ENCODE peak calls at places on chromosomes 2 and 18, in seven cellular contexts. W, D, I, J, R, E and H are unnamed samples.

GRCh38 chr2:240959214-240959940 is 39.0 kb upstream of the SNED1 start:
- DNase-seq in W (no peak), D (no peak), I (peak), J (no peak), R (no peak), E (no peak), H (no peak)

GRCh38 chr18:47930844-47931706 is 616 bp upstream of the SMAD2 start:
- DNase-seq in W (peak), D (peak), I (peak), J (peak), R (peak), E (peak), H (peak)

GRCh38 chr2:178284613-178285286 is 90.4 kb downstream of the OSBPL6 start:
- DNase-seq in W (no peak), D (no peak), I (no peak), J (no peak), R (no peak), E (no peak), H (no peak)

GRCh38 chr2:181745796-181746540 is 65.7 kb upstream of the NEUROD1 start:
- DNase-seq in W (no peak), D (no peak), I (no peak), J (no peak), R (no peak), E (no peak), H (no peak)

GRCh38 chr2:72985136-72985535 is 67.8 kb downstream of the EMX1 start:
- DNase-seq in W (no peak), D (no peak), I (no peak), J (no peak), R (no peak), E (no peak), H (no peak)

GRCh38 chr2:170815746-170816498 is 765 bp upstream of the GAD1 start:
- DNase-seq in W (peak), D (peak), I (no peak), J (peak), R (peak), E (peak), H (peak)

GRCh38 chr2:94995516-94995915 is 30.0 kb upstream of the MAL start:
- DNase-seq in W (no peak), D (no peak), I (no peak), J (no peak), R (no peak), E (no peak), H (no peak)

GRCh38 chr2:1649871-1650473 is 94.3 kb downstream of the PXDN start:
- DNase-seq in W (no peak), D (no peak), I (no peak), J (no peak), R (no peak), E (no peak), H (no peak)

GRCh38 chr2:135587958-135588357 is 56.7 kb downstream of the R3HDM1 start:
- DNase-seq in W (no peak), D (no peak), I (no peak), J (no peak), R (no peak), E (no peak), H (no peak)

GRCh38 chr2:136253288-136254004 is 135.5 kb upstream of the CXCR4 start:
- DNase-seq in W (peak), D (peak), I (no peak), J (no peak), R (no peak), E (no peak), H (no peak)

GRCh38 chr2:115165529-115166109 is 723.2 kb downstream of the DPP10 start:
- DNase-seq in W (peak), D (peak), I (no peak), J (no peak), R (no peak), E (peak), H (peak)

GRCh38 chr2:208040199-208041171 is 15.2 kb upstream of the PLEKHM3 start:
- DNase-seq in W (peak), D (peak), I (no peak), J (peak), R (peak), E (peak), H (peak)

GRCh38 chr18:32271649-32272324 is 81.9 kb downstream of the MEP1B start:
- DNase-seq in W (peak), D (peak), I (no peak), J (peak), R (no peak), E (peak), H (peak)

GRCh38 chr18:267380-267687 is 513 bp downstream of the THOC1 start:
- DNase-seq in W (peak), D (no peak), I (no peak), J (no peak), R (no peak), E (no peak), H (no peak)

GRCh38 chr2:26534098-26534864 is 56.4 kb upstream of the OTOF start:
- DNase-seq in W (no peak), D (no peak), I (no peak), J (no peak), R (no peak), E (no peak), H (no peak)

GRCh38 chr2:26535663-26536275 is 57.8 kb upstream of the OTOF start:
- DNase-seq in W (no peak), D (no peak), I (no peak), J (no peak), R (no peak), E (no peak), H (no peak)

GRCh38 chr2:26532301-26533250 is 54.7 kb upstream of the OTOF start:
- DNase-seq in W (no peak), D (no peak), I (no peak), J (no peak), R (no peak), E (no peak), H (no peak)

GRCh38 chr2:26534865-26535662 is 57.1 kb upstream of the OTOF start:
- DNase-seq in W (no peak), D (no peak), I (no peak), J (no peak), R (no peak), E (no peak), H (no peak)

DNA sequence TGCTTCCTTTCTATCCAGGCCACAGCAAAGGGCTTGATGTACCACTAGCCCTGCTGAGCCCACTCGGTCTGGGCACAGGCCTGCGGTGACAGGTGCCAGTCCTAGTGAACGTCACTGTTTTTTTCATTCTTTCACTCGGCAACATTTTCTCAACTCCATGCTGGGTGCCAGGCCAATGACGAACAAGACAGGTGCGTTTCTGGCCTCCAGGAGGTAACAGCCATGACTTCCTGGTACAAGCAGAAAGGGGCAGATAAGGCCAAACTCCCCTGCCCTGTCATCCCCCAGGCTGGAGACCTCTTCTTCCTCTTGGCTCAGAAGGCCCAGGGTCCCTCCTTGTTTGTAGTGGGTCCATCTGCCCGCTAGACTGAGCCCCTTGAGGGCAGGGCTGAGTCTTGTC is 55.7 kb upstream of the OTOF start:
- DNase-seq in W (no peak), D (no peak), I (no peak), J (no peak), R (no peak), E (no peak), H (no peak)
- H3K4me3 ChIP-seq in W (no peak), D (no peak), I (no peak), J (no peak), R (no peak), E (no peak), H (no peak)

GRCh38 chr2:153871231-153872221 is at the start of gene GALNT13:
- DNase-seq in W (no peak), D (no peak), I (no peak), J (no peak), R (no peak), E (no peak), H (no peak)
- H3K4me3 ChIP-seq in W (no peak), D (no peak), I (peak), J (no peak), R (no peak), E (peak), H (no peak)

GRCh38 chr2:14634885-14635871 is 2.7 kb downstream of the LRATD1 start:
- DNase-seq in W (no peak), D (no peak), I (peak), J (no peak), R (no peak), E (peak), H (peak)
- H3K4me3 ChIP-seq in W (no peak), D (no peak), I (peak), J (no peak), R (no peak), E (peak), H (peak)

GRCh38 chr2:96887419-96888081 is 17.7 kb upstream of the SEMA4C start:
- DNase-seq in W (no peak), D (no peak), I (no peak), J (no peak), R (no peak), E (peak), H (peak)
- H3K4me3 ChIP-seq in W (no peak), D (no peak), I (no peak), J (no peak), R (no peak), E (no peak), H (no peak)